ENCODE peak calls at places on chromosomes 1 and 21, in five cellular contexts. S is WERI-Rb-1, F is left ventricle myocardium inferior, A is fibroblast of pulmonary artery, K is GM10248. G is an unnamed sample.

GRCh38 chr1:228284521-228284920 is 76.7 kb downstream of the OBSCN start:
- DNase-seq in K (no peak), S (no peak), A (no peak), F (no peak), G (no peak)

GRCh38 chr1:209797978-209798639 is 7.8 kb downstream of the IRF6 start:
- DNase-seq in S (no peak), F (no peak), A (no peak), K (no peak), G (no peak)

GRCh38 chr21:44711327-44712202 is at the start of gene TSPEAR:
- DNase-seq in K (no peak), A (no peak), S (peak), F (no peak), G (no peak)

GRCh38 chr1:30745156-30745833 is 12.3 kb downstream of the LAPTM5 start:
- DNase-seq in K (no peak), S (no peak), A (no peak), F (no peak), G (no peak)

GRCh38 chr1:26038477-26038876 is 7.4 kb downstream of the SLC30A2 start:
- DNase-seq in K (no peak), A (no peak), S (no peak), F (no peak), G (no peak)

GRCh38 chr1:55632058-55632457 is 416.9 kb upstream of the USP24 start:
- DNase-seq in K (no peak), A (peak), S (no peak), F (no peak), G (no peak)

GRCh38 chr1:234512376-234512965 is 33.5 kb upstream of the TARBP1 start:
- DNase-seq in A (no peak), F (no peak), K (no peak), S (no peak), G (no peak)

GRCh38 chr21:45126983-45127382 is 52.6 kb downstream of the ADARB1 start:
- DNase-seq in A (no peak), F (no peak), K (no peak), S (no peak), G (no peak)

GRCh38 chr1:89295187-89295586 is 22.5 kb upstream of the GBP5 start:
- DNase-seq in S (no peak), A (no peak), F (no peak), K (no peak), G (no peak)

GRCh38 chr1:89269277-89269676 is 3.4 kb downstream of the GBP5 start:
- DNase-seq in K (no peak), S (no peak), F (no peak), A (no peak), G (no peak)

GRCh38 chr1:150981805-150982712 is at the start of gene ANXA9:
- DNase-seq in S (peak), K (peak), A (peak), F (no peak), G (no peak)

GRCh38 chr1:6414443-6414844 is 5.3 kb downstream of the HES2 start:
- DNase-seq in S (peak), F (no peak), A (peak), K (peak), G (no peak)

GRCh38 chr1:157377216-157377821 is 175.0 kb downstream of the FCRL5 start:
- DNase-seq in A (peak), F (no peak), S (peak), K (no peak), G (no peak)

GRCh38 chr1:171852273-171852672 is 11.0 kb downstream of the DNM3 start:
- DNase-seq in S (no peak), A (peak), F (no peak), K (no peak), G (no peak)

GRCh38 chr1:168920456-168921094 is 185.9 kb upstream of the ATP1B1 start:
- DNase-seq in S (no peak), K (no peak), F (no peak), A (peak), G (no peak)

GRCh38 chr1:184929711-184930202 is 44.6 kb downstream of the NIBAN1 start:
- DNase-seq in F (no peak), S (no peak), A (peak), K (no peak), G (no peak)

GRCh38 chr1:103250441-103250861 is 142.1 kb upstream of the COL11A1 start:
- DNase-seq in S (no peak), K (no peak), F (no peak), A (peak), G (no peak)

GRCh38 chr1:216903389-216903754 is 180.1 kb upstream of the ESRRG start:
- DNase-seq in A (peak), F (no peak), K (no peak), S (no peak), G (no peak)

GRCh38 chr1:217369271-217369981 is 261.5 kb downstream of the GPATCH2 start:
- DNase-seq in S (no peak), F (no peak), K (peak), A (no peak), G (no peak)

GRCh38 chr1:165762725-165763124 is 5.9 kb downstream of the TMCO1 start:
- DNase-seq in A (no peak), S (no peak), K (no peak), F (no peak), G (no peak)

GRCh38 chr1:244164563-244164890 is 113.4 kb downstream of the ZBTB18 start:
- DNase-seq in K (no peak), A (no peak), S (no peak), F (no peak), G (no peak)

GRCh38 chr21:44556879-44557278 is 1.7 kb downstream of the KRTAP10-3 start:
- DNase-seq in S (no peak), A (no peak), K (no peak), F (no peak), G (no peak)

GRCh38 chr1:90706437-90707362 is 10.4 kb downstream of the BARHL2 start:
- DNase-seq in S (peak), A (no peak), F (no peak), K (no peak), G (peak)

GRCh38 chr1:245434285-245434684 is 279.5 kb downstream of the KIF26B start:
- DNase-seq in F (no peak), S (no peak), K (no peak), A (no peak), G (no peak)

GRCh38 chr1:18373882-18374493 is 106.7 kb upstream of the KLHDC7A start:
- DNase-seq in F (no peak), K (peak), A (no peak), S (peak), G (no peak)

GRCh38 chr1:110209715-110210603 is at the start of gene KCNC4:
- DNase-seq in A (peak), F (peak), K (peak), S (peak), G (peak)

GRCh38 chr1:200979574-200980451 is 43.7 kb downstream of the KIF21B start:
- DNase-seq in K (peak), S (peak), F (no peak), A (peak), G (no peak)

GRCh38 chr1:204773246-204773645 is 87.7 kb upstream of the LRRN2 start:
- DNase-seq in K (no peak), A (no peak), F (no peak), S (no peak), G (no peak)

GRCh38 chr1:231381729-231382128 is 40.4 kb downstream of the EGLN1 start:
- DNase-seq in F (no peak), S (no peak), K (no peak), A (no peak), G (no peak)

GRCh38 chr1:39204441-39205081 is at the start of gene MACF1:
- DNase-seq in K (no peak), F (peak), S (no peak), A (peak), G (peak)

GRCh38 chr1:169928438-169929209 is 34.9 kb upstream of the SCYL3 start:
- DNase-seq in S (no peak), A (peak), K (no peak), F (no peak), G (no peak)

GRCh38 chr1:94925561-94926364 is 1.1 kb downstream of the CNN3 start:
- DNase-seq in K (peak), A (peak), S (peak), F (peak), G (peak)
- TF ChIP-seq CTCF in K (no peak), A (no peak), S (peak), F (peak), G (no peak)

GRCh38 chr1:53075206-53075605 is 13.2 kb downstream of the PODN start:
- DNase-seq in F (peak), A (no peak), K (no peak), S (no peak), G (no peak)

GRCh38 chr1:53073899-53074311 is 11.9 kb downstream of the PODN start:
- DNase-seq in K (no peak), A (no peak), F (peak), S (peak), G (no peak)

GRCh38 chr1:53071915-53072314 is 9.9 kb downstream of the PODN start:
- DNase-seq in F (no peak), K (no peak), A (no peak), S (no peak), G (no peak)

GRCh38 chr1:53074313-53075154 is 12.5 kb downstream of the PODN start:
- DNase-seq in S (no peak), A (no peak), F (no peak), K (no peak), G (no peak)

GRCh38 chr1:53073287-53073686 is 11.3 kb downstream of the PODN start:
- DNase-seq in A (no peak), F (no peak), S (peak), K (no peak), G (no peak)
- TF ChIP-seq CTCF in A (no peak), F (no peak), S (no peak), K (no peak), G (no peak)

GRCh38 chr1:162197615-162198497 is 128.4 kb downstream of the NOS1AP start:
- DNase-seq in A (no peak), K (no peak), F (no peak), S (no peak), G (no peak)
- TF ChIP-seq CTCF in A (no peak), K (no peak), F (no peak), S (peak), G (no peak)

DNA sequence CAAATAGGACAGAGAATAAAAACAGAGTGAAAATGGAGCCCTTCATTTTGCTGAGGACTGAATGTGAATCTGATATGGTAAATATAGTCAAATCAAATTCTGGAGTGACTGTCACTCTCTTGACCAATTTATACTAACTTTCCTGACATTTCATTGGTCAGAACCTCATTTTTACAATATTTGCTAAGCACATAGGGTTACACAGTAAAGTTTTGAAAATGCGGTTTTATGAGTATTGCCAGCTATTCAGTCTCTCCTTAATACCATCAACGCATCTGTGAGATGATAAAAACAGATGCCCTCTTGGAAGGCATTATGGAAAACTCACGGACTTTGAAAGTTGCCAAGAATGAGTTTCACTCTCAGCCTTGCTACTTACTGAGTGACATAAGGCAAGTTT is at the start of gene INSL5:
- DNase-seq in K (no peak), S (no peak), A (no peak), F (no peak), G (no peak)
- TF ChIP-seq CTCF in K (no peak), S (no peak), A (no peak), F (no peak), G (no peak)

GRCh38 chr1:118927421-118927820 is 60.7 kb downstream of the TBX15 start:
- DNase-seq in K (no peak), A (no peak), F (no peak), S (no peak), G (no peak)

GRCh38 chr1:118927826-118928225 is 60.3 kb downstream of the TBX15 start:
- DNase-seq in F (no peak), A (no peak), K (no peak), S (peak), G (no peak)

GRCh38 chr1:118931876-118932275 is 56.3 kb downstream of the TBX15 start:
- DNase-seq in S (no peak), K (no peak), A (no peak), F (no peak), G (no peak)

GRCh38 chr1:118926261-118926660 is 61.9 kb downstream of the TBX15 start:
- DNase-seq in K (no peak), S (no peak), A (no peak), F (no peak), G (no peak)

DNA sequence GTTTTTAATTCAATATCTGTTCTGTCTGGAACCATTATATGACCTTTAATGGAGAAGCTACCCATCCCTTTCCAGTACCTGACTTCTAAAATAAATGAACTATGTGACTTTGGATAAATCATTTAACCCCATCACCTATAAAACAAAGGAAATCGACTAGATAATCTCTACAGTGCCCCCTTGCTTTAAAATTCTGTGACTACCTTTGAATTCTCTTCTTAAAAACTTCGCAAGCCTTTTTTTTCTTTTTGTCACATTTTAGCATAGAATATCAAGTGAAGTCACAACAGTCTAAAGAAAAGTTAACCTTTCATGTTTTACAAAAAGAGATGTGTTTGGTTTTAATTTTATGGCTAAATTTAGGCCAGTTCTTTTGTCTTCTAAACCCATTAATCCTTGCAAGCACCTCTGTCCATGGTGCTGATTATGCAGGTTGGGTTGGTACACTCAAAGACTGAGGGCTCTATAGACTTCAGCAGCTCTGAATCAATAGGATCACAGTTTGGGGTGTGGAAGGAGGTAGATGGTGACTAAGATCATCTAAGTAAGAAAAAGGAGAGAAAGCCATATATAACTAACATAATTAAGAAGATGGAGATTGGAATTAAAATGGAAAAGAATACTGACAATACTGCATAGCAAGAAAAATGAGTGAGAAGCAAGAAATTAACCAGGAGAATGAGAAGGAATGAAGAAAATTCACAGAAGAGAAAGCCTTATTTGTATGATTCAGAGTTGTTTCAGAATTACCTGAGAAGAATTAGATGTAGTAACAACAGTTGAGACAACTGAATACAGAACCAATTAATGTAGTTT is 59.2 kb downstream of the TBX15 start:
- DNase-seq in K (peak), S (no peak), A (peak), F (no peak), G (no peak)
- TF ChIP-seq CTCF in K (no peak), S (no peak), A (no peak), F (no peak), G (no peak)

GRCh38 chr1:208033236-208033635 is 122.3 kb upstream of the CD34 start:
- DNase-seq in S (no peak), K (no peak), F (no peak), A (no peak), G (no peak)

GRCh38 chr1:208034135-208034534 is 123.2 kb upstream of the CD34 start:
- DNase-seq in S (no peak), A (no peak), F (no peak), K (no peak), G (no peak)

GRCh38 chr1:208038303-208038702 is 127.4 kb upstream of the CD34 start:
- DNase-seq in A (no peak), S (no peak), F (no peak), K (no peak), G (no peak)

GRCh38 chr1:208036918-208037567 is 126.1 kb upstream of the CD34 start:
- DNase-seq in F (no peak), K (no peak), A (no peak), S (no peak), G (no peak)

GRCh38 chr1:208036177-208036808 is 125.4 kb upstream of the CD34 start:
- DNase-seq in F (no peak), A (peak), K (no peak), S (peak), G (no peak)
- TF ChIP-seq CTCF in F (peak), A (peak), K (no peak), S (peak), G (no peak)

DNA sequence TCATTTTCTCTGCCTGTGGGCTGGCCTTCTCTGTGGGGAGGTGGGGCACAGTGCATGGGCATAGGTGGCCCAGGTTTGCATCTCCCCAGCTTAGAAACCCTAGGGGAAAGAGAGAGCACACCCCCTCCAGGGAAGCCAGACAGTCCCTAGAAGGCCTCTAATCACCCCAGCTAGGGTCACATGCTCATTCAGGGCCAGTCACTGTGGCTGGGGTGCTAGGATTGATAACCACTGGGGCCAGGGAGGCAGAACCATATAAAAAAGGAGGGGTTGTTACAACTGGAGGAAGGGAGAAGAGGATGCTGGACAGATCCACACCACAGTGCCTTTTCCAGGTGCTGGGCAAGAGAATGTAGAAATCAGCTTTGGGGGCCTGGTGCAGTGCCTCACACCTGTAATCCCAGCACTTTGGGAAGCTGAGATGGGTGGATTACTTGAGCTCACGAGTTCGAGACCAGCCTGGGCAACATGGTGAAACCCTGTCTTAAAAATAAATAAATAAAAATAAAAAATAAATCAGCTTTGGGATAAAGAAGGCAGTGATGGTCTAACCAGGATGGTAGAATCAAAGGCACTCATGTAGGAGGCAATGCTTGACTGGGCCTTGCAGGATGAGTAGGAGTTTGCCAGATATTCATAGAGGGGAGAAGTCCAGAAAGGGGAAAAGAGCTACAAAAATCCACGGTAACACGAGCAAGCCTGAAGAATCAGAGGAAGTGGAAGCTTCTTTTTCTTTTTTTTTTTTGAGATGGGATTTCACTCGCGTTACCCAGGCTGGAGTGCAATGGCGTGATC is 19.5 kb downstream of the FBLIM1 start:
- DNase-seq in A (no peak), S (no peak), F (no peak), K (no peak), G (no peak)
- TF ChIP-seq CTCF in A (no peak), S (no peak), F (no peak), K (no peak), G (no peak)

GRCh38 chr1:11478571-11479374 is at the start of gene DISP3:
- DNase-seq in F (peak), A (peak), K (peak), S (peak), G (no peak)

GRCh38 chr1:11482904-11483479 is 4.0 kb downstream of the DISP3 start:
- DNase-seq in K (no peak), A (no peak), S (no peak), F (no peak), G (no peak)

GRCh38 chr1:11479375-11479979 is 522 bp downstream of the DISP3 start:
- DNase-seq in K (no peak), A (no peak), F (no peak), S (no peak), G (no peak)

GRCh38 chr1:11482186-11482585 is 3.2 kb downstream of the DISP3 start:
- DNase-seq in F (no peak), S (no peak), K (no peak), A (no peak), G (no peak)

DNA sequence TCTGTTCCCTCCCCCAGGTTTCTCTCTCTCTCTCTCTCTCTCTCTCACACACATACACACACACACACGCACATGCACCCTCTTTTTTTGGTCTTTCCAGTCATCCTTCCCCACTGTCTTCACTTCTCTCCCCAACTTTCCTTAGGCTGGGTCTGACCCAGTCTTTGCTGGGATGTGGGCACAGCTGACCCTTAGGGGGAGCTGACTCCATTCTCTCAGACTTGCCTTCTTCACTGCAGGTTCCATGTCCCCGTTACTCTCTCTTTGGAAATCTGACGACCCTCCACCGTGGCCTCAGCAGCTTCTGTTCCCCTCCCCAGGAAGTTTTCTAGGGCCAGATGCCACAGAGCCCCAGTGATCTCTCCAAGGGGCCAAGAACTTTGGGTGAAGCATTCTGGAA is 2.1 kb downstream of the DISP3 start:
- DNase-seq in K (no peak), S (no peak), A (no peak), F (no peak), G (no peak)
- TF ChIP-seq CTCF in K (no peak), S (peak), A (no peak), F (no peak), G (no peak)

G was measured in lung.